ENCODE peak calls at places on chromosomes 5 and 9, in ten cellular contexts. V is WERI-Rb-1; X is effector memory CD4-positive, alpha-beta T cell; C is hepatocyte; R is naive thymus-derived CD4-positive, alpha-beta T cell; Y is AG04450; S is CD8-positive, alpha-beta memory T cell; Q is uterus; F is GM23338; Z is PC-3. K is an unnamed sample.

GRCh38 chr5:128132499-128132898 is 48.9 kb downstream of the SLC12A2 start:
- DNase-seq in V (no peak), X (no peak), C (no peak), R (no peak), Y (no peak), S (no peak), Q (no peak), F (no peak), Z (no peak), K (no peak)

GRCh38 chr9:130343445-130343918 is 77.9 kb downstream of the HMCN2 start:
- DNase-seq in V (peak), X (no peak), C (no peak), R (peak), Y (no peak), S (no peak), Q (no peak), F (peak), Z (no peak), K (no peak)

GRCh38 chr5:100950975-100951374 is 47.9 kb upstream of the ST8SIA4 start:
- DNase-seq in V (no peak), X (no peak), C (no peak), R (no peak), Y (no peak), S (no peak), Q (no peak), F (no peak), Z (no peak), K (no peak)

GRCh38 chr9:93958121-93958874 is 3.1 kb upstream of the BARX1 start:
- DNase-seq in V (no peak), X (no peak), C (peak), R (no peak), Y (no peak), S (no peak), Q (no peak), F (peak), Z (no peak), K (no peak)

GRCh38 chr9:91419222-91420191 is 4.1 kb downstream of the NFIL3 start:
- DNase-seq in V (no peak), X (no peak), C (peak), R (no peak), Y (peak), S (no peak), Q (peak), F (no peak), Z (peak), K (no peak)

GRCh38 chr5:81303563-81303962 is 2.2 kb downstream of the ZCCHC9 start:
- DNase-seq in V (no peak), X (no peak), C (no peak), R (no peak), Y (peak), S (no peak), Q (no peak), F (no peak), Z (peak), K (no peak)

GRCh38 chr5:28766565-28767158 is 1728.3 kb upstream of the CDH9 start:
- DNase-seq in V (peak), X (no peak), C (peak), R (no peak), Y (no peak), S (no peak), Q (no peak), F (peak), Z (peak), K (no peak)

GRCh38 chr5:161189452-161189851 is 337.4 kb upstream of the ATP10B start:
- DNase-seq in V (no peak), X (no peak), C (no peak), R (no peak), Y (no peak), S (no peak), Q (no peak), F (no peak), Z (no peak), K (no peak)

GRCh38 chr9:7266911-7267555 is 509.3 kb downstream of the KDM4C start:
- DNase-seq in V (no peak), X (no peak), C (peak), R (no peak), Y (no peak), S (no peak), Q (no peak), F (no peak), Z (no peak), K (no peak)

GRCh38 chr5:102622244-102622643 is 123.4 kb upstream of the SLCO6A1 start:
- DNase-seq in V (no peak), X (no peak), C (no peak), R (no peak), Y (no peak), S (no peak), Q (no peak), F (no peak), Z (no peak), K (no peak)

GRCh38 chr9:112945620-112946208 is 55.0 kb upstream of the SLC46A2 start:
- DNase-seq in V (peak), X (no peak), C (no peak), R (no peak), Y (no peak), S (peak), Q (no peak), F (peak), Z (peak), K (no peak)

GRCh38 chr5:138111937-138112336 is 27.3 kb downstream of the NME5 start:
- DNase-seq in V (no peak), X (no peak), C (no peak), R (no peak), Y (no peak), S (no peak), Q (no peak), F (no peak), Z (peak), K (no peak)

GRCh38 chr9:36099718-36100117 is 36.8 kb upstream of the GLIPR2 start:
- DNase-seq in V (no peak), X (no peak), C (no peak), R (no peak), Y (no peak), S (no peak), Q (no peak), F (no peak), Z (no peak), K (no peak)

DNA sequence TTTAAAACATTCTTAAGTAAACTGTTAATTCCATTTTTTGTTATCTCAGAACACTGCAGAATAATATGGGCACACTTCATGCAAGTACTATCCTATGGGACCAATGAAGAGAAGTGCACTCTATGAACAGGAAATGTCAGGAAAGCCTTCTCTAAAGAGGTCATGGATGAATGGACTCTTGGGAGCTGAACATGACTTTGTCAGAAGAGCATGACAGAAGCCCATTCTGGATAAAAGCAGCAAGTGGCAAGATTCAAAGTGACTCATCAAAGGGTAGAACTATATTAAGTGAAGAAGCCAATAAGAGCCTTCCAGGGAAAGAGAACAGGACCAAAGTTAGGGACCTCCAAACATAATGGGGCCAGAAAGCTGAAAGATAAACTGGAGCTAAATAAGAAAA is 94.0 kb downstream of the RAPGEF6 start:
- DNase-seq in V (no peak), X (no peak), C (no peak), R (no peak), Y (no peak), S (no peak), Q (no peak), F (no peak), Z (no peak), K (no peak)
- H3K27ac ChIP-seq in V (no peak), X (no peak), C (no peak), R (no peak), Y (no peak), S (no peak), Q (no peak), F (no peak), Z (no peak), K (no peak)

GRCh38 chr5:34001231-34001935 is 6.5 kb downstream of the AMACR start:
- DNase-seq in V (peak), X (no peak), C (peak), R (no peak), Y (no peak), S (no peak), Q (no peak), F (no peak), Z (peak), K (no peak)
- H3K27ac ChIP-seq in V (no peak), X (no peak), C (peak), R (no peak), Y (no peak), S (no peak), Q (no peak), F (no peak), Z (peak), K (peak)

GRCh38 chr9:88742483-88742882 is 207.5 kb downstream of the NXNL2 start:
- DNase-seq in V (no peak), X (no peak), C (peak), R (no peak), Y (no peak), S (no peak), Q (no peak), F (no peak), Z (peak), K (no peak)

GRCh38 chr9:88746029-88746743 is 211.2 kb downstream of the NXNL2 start:
- DNase-seq in V (no peak), X (no peak), C (peak), R (no peak), Y (peak), S (no peak), Q (peak), F (no peak), Z (peak), K (no peak)

GRCh38 chr9:88746744-88747398 is 211.9 kb downstream of the NXNL2 start:
- DNase-seq in V (no peak), X (no peak), C (no peak), R (no peak), Y (no peak), S (no peak), Q (no peak), F (peak), Z (no peak), K (no peak)

GRCh38 chr9:88747768-88748167 is 212.8 kb downstream of the NXNL2 start:
- DNase-seq in V (no peak), X (no peak), C (peak), R (no peak), Y (no peak), S (no peak), Q (peak), F (peak), Z (peak), K (no peak)

DNA sequence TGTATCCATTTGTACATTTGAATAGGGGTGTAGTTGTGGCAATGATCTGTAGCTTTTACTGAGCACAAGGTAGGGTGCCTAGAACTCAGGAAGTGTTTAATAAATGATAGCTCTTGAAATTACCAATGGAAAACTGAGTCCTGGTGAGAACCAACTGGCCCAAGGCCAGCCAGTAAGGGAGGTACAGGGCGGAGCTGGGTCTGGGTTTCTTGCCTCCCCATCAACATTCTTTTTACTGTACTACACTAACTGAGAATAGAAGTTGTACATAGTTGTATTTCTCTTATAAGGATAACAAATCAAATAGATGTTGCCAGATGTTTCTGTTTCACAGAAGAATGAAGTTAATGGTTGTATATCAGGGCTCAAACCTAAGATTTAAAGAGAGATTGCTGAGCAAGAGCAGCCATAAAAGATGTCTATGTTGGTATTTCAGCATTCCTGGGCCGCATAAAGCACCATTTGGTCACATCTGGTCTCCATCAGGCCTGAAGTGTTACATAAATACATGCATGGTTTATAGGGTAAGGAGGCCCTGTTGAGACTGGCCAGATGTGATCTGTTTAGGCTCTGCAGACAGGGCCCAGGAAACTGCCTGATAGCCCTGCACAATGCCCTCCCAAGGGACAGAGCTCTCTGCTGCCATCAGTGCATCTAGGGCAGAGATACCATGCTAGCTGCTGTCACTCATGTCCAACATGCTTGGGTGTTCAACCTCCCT is 210.5 kb downstream of the NXNL2 start:
- DNase-seq in V (no peak), X (no peak), C (peak), R (no peak), Y (peak), S (no peak), Q (peak), F (no peak), Z (no peak), K (no peak)
- H3K27ac ChIP-seq in V (no peak), X (no peak), C (peak), R (no peak), Y (peak), S (no peak), Q (peak), F (no peak), Z (no peak), K (no peak)

GRCh38 chr9:120875643-120875953 is 1.4 kb downstream of the PHF19 start:
- DNase-seq in V (no peak), X (no peak), C (no peak), R (no peak), Y (no peak), S (no peak), Q (no peak), F (peak), Z (no peak), K (no peak)
- H3K27ac ChIP-seq in V (peak), X (peak), C (peak), R (peak), Y (no peak), S (peak), Q (peak), F (peak), Z (peak), K (peak)

GRCh38 chr9:20512106-20512505 is 110.2 kb downstream of the MLLT3 start:
- DNase-seq in V (no peak), X (no peak), C (no peak), R (no peak), Y (peak), S (no peak), Q (no peak), F (no peak), Z (peak), K (no peak)
- H3K27ac ChIP-seq in V (no peak), X (no peak), C (no peak), R (no peak), Y (no peak), S (no peak), Q (peak), F (no peak), Z (no peak), K (no peak)

GRCh38 chr5:32153723-32154122 is 20.4 kb downstream of the GOLPH3 start:
- DNase-seq in V (no peak), X (no peak), C (no peak), R (no peak), Y (no peak), S (no peak), Q (no peak), F (no peak), Z (no peak), K (no peak)
- H3K27ac ChIP-seq in V (no peak), X (no peak), C (no peak), R (no peak), Y (no peak), S (no peak), Q (peak), F (no peak), Z (no peak), K (no peak)

K was measured in caudate nucleus.